ENCODE peak calls at places on chromosomes 5 and 9, in four cellular contexts. W is GM12891, F is K562, P is GM12878. D is an unnamed sample.
A peak's percentile ranks its signal among the peaks of the same experiment; 100 is the strongest.

GRCh38 chr9:134636142-134636507 is 5.5 kb upstream of the COL5A1 start:
- DNase-seq in W (no peak), F (no peak), P (no peak), D (no peak)

GRCh38 chr5:124546643-124547042 is 199.8 kb downstream of the ZNF608 start:
- DNase-seq in W (no peak), F (no peak), P (no peak), D (no peak)

GRCh38 chr5:75044406-75044805 is 8.0 kb downstream of the GCNT4 start:
- DNase-seq in W (no peak), F (no peak), P (peak; percentile 25), D (no peak)

GRCh38 chr5:38673671-38674071 is 117.2 kb upstream of the LIFR start:
- DNase-seq in W (no peak), F (no peak), P (no peak), D (no peak)

GRCh38 chr5:132872788-132873118 is 715 bp upstream of the LEAP2 start:
- DNase-seq in W (no peak), F (no peak), P (no peak), D (no peak)

GRCh38 chr9:117782931-117783788 is 79.0 kb downstream of the TLR4 start:
- DNase-seq in W (no peak), F (no peak), P (peak; percentile 31), D (peak; percentile 62)

GRCh38 chr5:61603211-61603908 is 271.3 kb downstream of the ZSWIM6 start:
- DNase-seq in W (no peak), F (no peak), P (no peak), D (no peak)

GRCh38 chr5:40236001-40236400 is 443.7 kb upstream of the PTGER4 start:
- DNase-seq in W (no peak), F (no peak), P (no peak), D (no peak)

GRCh38 chr5:135493406-135494180 is 41.4 kb upstream of the TIFAB start:
- DNase-seq in W (no peak), F (no peak), P (no peak), D (peak; percentile 16)

GRCh38 chr5:173451031-173451430 is 122.8 kb upstream of the STC2 start:
- DNase-seq in W (peak; percentile 35), F (peak; percentile 63), P (no peak), D (peak; percentile 14)

GRCh38 chr5:157390179-157390923 is 69.7 kb upstream of the NIPAL4 start:
- DNase-seq in W (no peak), F (no peak), P (no peak), D (no peak)

GRCh38 chr5:52139888-52140580 is 647.7 kb upstream of the ITGA1 start:
- DNase-seq in W (no peak), F (no peak), P (no peak), D (no peak)

GRCh38 chr9:137804908-137805356 is 72.7 kb upstream of the CACNA1B start:
- DNase-seq in W (no peak), F (no peak), P (peak; percentile 16), D (no peak)

GRCh38 chr5:174667526-174667925 is 56.9 kb upstream of the MSX2 start:
- DNase-seq in W (no peak), F (no peak), P (no peak), D (no peak)

GRCh38 chr5:139844472-139845145 is 49.0 kb downstream of the PSD2 start:
- DNase-seq in W (peak; percentile 61), F (peak; percentile 79), P (peak; percentile 23), D (peak; percentile 14)

GRCh38 chr5:1767524-1768282 is 31.9 kb downstream of the MRPL36 start:
- DNase-seq in W (no peak), F (no peak), P (no peak), D (no peak)

GRCh38 chr9:4984571-4985375 is at the start of gene JAK2:
- DNase-seq in W (peak; percentile 59), F (peak; percentile 76), P (peak; percentile 79), D (peak; percentile 95)

GRCh38 chr9:131304676-131305366 is 15.3 kb downstream of the PLPP7 start:
- DNase-seq in W (no peak), F (no peak), P (no peak), D (no peak)

GRCh38 chr9:98087420-98088354 is 31.2 kb downstream of the NANS start:
- DNase-seq in W (no peak), F (no peak), P (no peak), D (no peak)

GRCh38 chr9:109409998-109410397 is 88.1 kb downstream of the PTPN3 start:
- DNase-seq in W (no peak), F (peak; percentile 48), P (no peak), D (no peak)

GRCh38 chr9:136916330-136917184 is 28.0 kb downstream of the FBXW5 start:
- DNase-seq in W (no peak), F (no peak), P (no peak), D (no peak)

GRCh38 chr5:149680810-149681221 is 49.3 kb upstream of the PPARGC1B start:
- DNase-seq in W (peak; percentile 60), F (no peak), P (peak; percentile 84), D (no peak)

GRCh38 chr5:123180178-123180577 is 91.1 kb downstream of the PRDM6 start:
- DNase-seq in W (no peak), F (no peak), P (no peak), D (no peak)

GRCh38 chr9:119368681-119369581 is at the start of gene BRINP1:
- DNase-seq in W (no peak), F (no peak), P (no peak), D (no peak)

GRCh38 chr5:122076023-122076422 is 2.0 kb downstream of the LOX start:
- DNase-seq in W (no peak), F (no peak), P (no peak), D (no peak)

GRCh38 chr5:154349621-154350020 is 96.2 kb upstream of the SAP30L start:
- DNase-seq in W (no peak), F (no peak), P (no peak), D (no peak)

GRCh38 chr5:56759521-56759920 is 55.8 kb upstream of the MAP3K1 start:
- DNase-seq in W (no peak), F (no peak), P (no peak), D (no peak)

GRCh38 chr5:147918101-147918500 is 11.8 kb upstream of the C5orf46 start:
- DNase-seq in W (no peak), F (no peak), P (no peak), D (no peak)

GRCh38 chr9:104758974-104759373 is 5.0 kb upstream of the NIPSNAP3B start:
- DNase-seq in W (no peak), F (no peak), P (no peak), D (no peak)

GRCh38 chr5:156477196-156477595 is 150.2 kb downstream of the SGCD start:
- DNase-seq in W (no peak), F (no peak), P (no peak), D (no peak)

GRCh38 chr5:119355636-119356383 is at the start of gene TNFAIP8:
- DNase-seq in W (no peak), F (no peak), P (no peak), D (peak; percentile 35)

GRCh38 chr9:20442461-20443319 is 179.6 kb downstream of the MLLT3 start:
- DNase-seq in W (no peak), F (no peak), P (no peak), D (no peak)

GRCh38 chr5:11873587-11873986 is 30.7 kb downstream of the CTNND2 start:
- DNase-seq in W (no peak), F (no peak), P (no peak), D (no peak)

GRCh38 chr9:95004452-95005275 is 278.2 kb downstream of the AOPEP start:
- DNase-seq in W (peak; percentile 48), F (peak; percentile 80), P (no peak), D (no peak)

GRCh38 chr5:84805473-84805872 is 420.8 kb upstream of the EDIL3 start:
- DNase-seq in W (no peak), F (no peak), P (no peak), D (no peak)

GRCh38 chr9:105051897-105052296 is 123.9 kb upstream of the ABCA1 start:
- DNase-seq in W (no peak), F (no peak), P (no peak), D (no peak)

GRCh38 chr5:33901176-33901575 is 9.4 kb upstream of the ADAMTS12 start:
- DNase-seq in W (no peak), F (no peak), P (no peak), D (no peak)
- TF ChIP-seq SPI1 in W (no peak), F (no peak), P (no peak), D (no peak)

DNA sequence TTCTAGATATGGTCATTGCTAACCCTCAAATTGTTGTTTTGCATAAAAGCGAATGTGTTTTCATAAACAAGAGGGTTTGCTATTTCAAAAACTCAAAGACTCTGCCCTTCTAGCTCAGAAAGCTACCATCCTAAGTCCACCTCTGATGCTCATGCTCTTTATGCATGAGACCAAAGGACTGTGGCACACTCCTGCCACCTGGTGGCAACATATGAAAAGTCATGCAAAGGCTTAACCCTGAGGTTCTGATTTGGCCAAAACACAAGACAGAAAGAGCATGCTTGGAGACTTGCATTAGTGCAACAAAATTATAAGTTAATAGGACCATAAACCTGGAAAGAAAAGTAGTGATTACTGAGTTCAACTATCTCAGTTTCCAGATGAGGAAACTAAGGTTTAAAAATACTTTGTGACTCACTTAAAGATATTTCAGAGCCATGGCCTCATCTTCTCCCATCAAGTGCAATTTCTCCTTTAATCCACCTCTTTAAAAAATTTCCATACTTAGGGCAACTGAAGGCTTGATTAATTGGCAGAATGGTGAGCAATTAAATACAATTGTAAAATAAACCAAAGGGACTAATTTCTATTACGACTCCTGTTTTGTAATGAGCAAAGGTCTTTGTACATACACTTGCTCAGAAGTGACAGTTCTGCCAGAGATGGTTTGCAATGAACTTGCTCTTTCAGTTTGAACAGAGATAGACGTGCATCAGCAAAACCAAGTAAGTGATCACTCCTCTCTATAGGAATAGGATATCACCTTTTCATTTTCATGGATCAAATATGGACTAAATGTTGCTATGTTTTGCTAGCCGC is 110.7 kb upstream of the RAD23B start:
- DNase-seq in W (peak; percentile 27), F (peak; percentile 71), P (peak; percentile 67), D (peak; percentile 50)
- TF ChIP-seq SPI1 in W (no peak), F (no peak), P (no peak), D (no peak)

DNA sequence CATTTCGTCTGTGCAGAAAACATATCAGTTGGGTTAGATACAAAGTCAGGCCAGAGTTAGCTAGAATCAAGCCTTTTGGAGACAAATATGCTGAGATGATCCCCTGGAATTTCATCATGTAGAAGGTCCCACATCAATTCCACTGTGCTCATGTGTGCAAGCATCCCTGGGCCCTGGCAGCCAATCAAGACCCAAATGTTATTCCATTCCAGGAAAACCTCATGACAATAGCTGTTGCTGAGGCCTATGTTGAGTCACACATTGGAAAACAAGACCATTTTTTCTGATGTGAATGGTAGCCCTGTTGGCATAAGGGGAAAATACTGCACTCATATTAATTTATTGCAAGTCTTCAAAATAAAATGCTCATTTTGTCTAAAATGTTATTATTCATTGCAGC is 11.5 kb downstream of the SPOCK1 start:
- DNase-seq in W (no peak), F (no peak), P (no peak), D (no peak)
- TF ChIP-seq SPI1 in W (no peak), F (no peak), P (no peak), D (no peak)

GRCh38 chr9:91775011-91775707 is 174.9 kb downstream of the ROR2 start:
- DNase-seq in W (peak; percentile 73), F (peak; percentile 79), P (no peak), D (peak; percentile 79)
- TF ChIP-seq SPI1 in W (no peak), F (no peak), P (no peak), D (peak; percentile 10)

GRCh38 chr9:115397591-115398312 is 279.8 kb upstream of the TNC start:
- DNase-seq in W (no peak), F (no peak), P (no peak), D (no peak)
- TF ChIP-seq SPI1 in W (no peak), F (no peak), P (no peak), D (no peak)

GRCh38 chr9:111974092-111974681 is 77.6 kb downstream of the UGCG start:
- DNase-seq in W (no peak), F (no peak), P (no peak), D (no peak)
- TF ChIP-seq SPI1 in W (no peak), F (no peak), P (no peak), D (no peak)

D was measured in HL-60.